ENCODE peak calls at places on chromosomes 3 and 15, in eight cellular contexts. C, Y, L, P, H, X, F and B are unnamed samples.

GRCh38 chr3:150787741-150788370 is 24.9 kb upstream of the SIAH2 start:
- DNase-seq in C (peak; percentile 97), Y (peak; percentile 86), L (peak; percentile 84), P (peak; percentile 86), H (peak; percentile 77), X (peak; percentile 64), F (peak; percentile 64), B (peak; percentile 72)

GRCh38 chr3:94008253-94008652 is 20.1 kb downstream of the STX19 start:
- DNase-seq in C (no peak), Y (no peak), L (no peak), P (no peak), H (no peak), X (no peak), F (no peak), B (no peak)

GRCh38 chr3:9247361-9248231 is 1.9 kb downstream of the SRGAP3 start:
- DNase-seq in C (no peak), Y (no peak), L (no peak), P (no peak), H (no peak), X (no peak), F (peak; percentile 6), B (no peak)

GRCh38 chr3:143090486-143090885 is 29.1 kb upstream of the CHST2 start:
- DNase-seq in C (no peak), Y (no peak), L (no peak), P (no peak), H (peak; percentile 13), X (no peak), F (no peak), B (no peak)

GRCh38 chr15:62063851-62064635 is 2.7 kb upstream of the C2CD4A start:
- DNase-seq in C (no peak), Y (peak; percentile 31), L (no peak), P (peak; percentile 55), H (no peak), X (no peak), F (peak; percentile 67), B (no peak)

GRCh38 chr3:196219194-196219969 is 3.0 kb downstream of the SLC51A start:
- DNase-seq in C (no peak), Y (no peak), L (peak; percentile 84), P (peak; percentile 91), H (peak; percentile 63), X (peak; percentile 69), F (peak; percentile 32), B (peak; percentile 62)

GRCh38 chr3:156477306-156477705 is 77.6 kb downstream of the SSR3 start:
- DNase-seq in C (peak; percentile 69), Y (no peak), L (no peak), P (no peak), H (no peak), X (no peak), F (no peak), B (no peak)

GRCh38 chr3:64417816-64418215 is 192.6 kb upstream of the PRICKLE2 start:
- DNase-seq in C (no peak), Y (no peak), L (no peak), P (no peak), H (no peak), X (no peak), F (no peak), B (no peak)

GRCh38 chr3:98796334-98796733 is 33.2 kb downstream of the ST3GAL6 start:
- DNase-seq in C (no peak), Y (no peak), L (no peak), P (no peak), H (no peak), X (no peak), F (no peak), B (no peak)

GRCh38 chr15:92617197-92618037 is 38.2 kb downstream of the FAM174B start:
- DNase-seq in C (no peak), Y (peak; percentile 94), L (no peak), P (peak; percentile 77), H (peak; percentile 59), X (no peak), F (peak; percentile 92), B (no peak)

GRCh38 chr15:69729167-69729748 is 276.6 kb downstream of the RPLP1 start:
- DNase-seq in C (no peak), Y (peak; percentile 24), L (peak; percentile 51), P (peak; percentile 45), H (peak; percentile 17), X (peak; percentile 61), F (peak; percentile 53), B (no peak)

GRCh38 chr3:169348276-169348675 is 315.2 kb downstream of the MECOM start:
- DNase-seq in C (no peak), Y (no peak), L (no peak), P (peak; percentile 52), H (no peak), X (no peak), F (no peak), B (no peak)

GRCh38 chr3:192816274-192816853 is 89.0 kb upstream of the FGF12 start:
- DNase-seq in C (no peak), Y (peak; percentile 28), L (peak; percentile 71), P (peak; percentile 86), H (no peak), X (peak; percentile 44), F (peak; percentile 63), B (peak; percentile 61)

GRCh38 chr3:112794622-112795172 is 52.0 kb downstream of the CD200R1L start:
- DNase-seq in C (no peak), Y (no peak), L (no peak), P (no peak), H (no peak), X (no peak), F (no peak), B (no peak)

GRCh38 chr3:66270314-66270713 is 49.5 kb downstream of the SLC25A26 start:
- DNase-seq in C (no peak), Y (no peak), L (no peak), P (no peak), H (no peak), X (no peak), F (no peak), B (no peak)

GRCh38 chr15:94360251-94360671 is 128.9 kb downstream of the MCTP2 start:
- DNase-seq in C (no peak), Y (no peak), L (no peak), P (no peak), H (no peak), X (no peak), F (no peak), B (no peak)

GRCh38 chr15:99104788-99105515 is at the start of gene SYNM:
- DNase-seq in C (peak; percentile 94), Y (peak; percentile 63), L (peak; percentile 75), P (peak; percentile 89), H (peak; percentile 72), X (peak; percentile 2), F (peak; percentile 82), B (peak; percentile 95)

GRCh38 chr15:35181538-35181937 is 96.4 kb upstream of the NANOGP8 start:
- DNase-seq in C (no peak), Y (no peak), L (no peak), P (peak; percentile 61), H (no peak), X (no peak), F (no peak), B (peak; percentile 23)

GRCh38 chr3:55567121-55567520 is 80.0 kb upstream of the WNT5A start:
- DNase-seq in C (no peak), Y (no peak), L (no peak), P (no peak), H (no peak), X (no peak), F (no peak), B (no peak)

GRCh38 chr15:76799760-76800159 is 105.4 kb downstream of the SCAPER start:
- DNase-seq in C (no peak), Y (no peak), L (no peak), P (peak; percentile 50), H (no peak), X (no peak), F (no peak), B (no peak)

GRCh38 chr3:75334299-75334698 is 329.8 kb upstream of the FRG2C start:
- DNase-seq in C (no peak), Y (no peak), L (no peak), P (no peak), H (no peak), X (no peak), F (no peak), B (no peak)

GRCh38 chr3:187955076-187955952 is 198.6 kb upstream of the LPP start:
- DNase-seq in C (no peak), Y (no peak), L (no peak), P (peak; percentile 58), H (no peak), X (no peak), F (peak; percentile 47), B (no peak)

GRCh38 chr3:42351221-42351620 is 59.2 kb downstream of the LYZL4 start:
- DNase-seq in C (no peak), Y (no peak), L (no peak), P (no peak), H (no peak), X (no peak), F (no peak), B (no peak)

GRCh38 chr3:167166012-167166411 is 214.1 kb downstream of the ZBBX start:
- DNase-seq in C (no peak), Y (no peak), L (no peak), P (no peak), H (no peak), X (no peak), F (no peak), B (no peak)
- H3K27ac ChIP-seq in C (no peak overlapping the region), Y (no peak overlapping the region), L (no peak overlapping the region), P (no peak overlapping the region), H (no peak overlapping the region), X (no peak overlapping the region), F (no peak overlapping the region), B (no peak overlapping the region)

DNA sequence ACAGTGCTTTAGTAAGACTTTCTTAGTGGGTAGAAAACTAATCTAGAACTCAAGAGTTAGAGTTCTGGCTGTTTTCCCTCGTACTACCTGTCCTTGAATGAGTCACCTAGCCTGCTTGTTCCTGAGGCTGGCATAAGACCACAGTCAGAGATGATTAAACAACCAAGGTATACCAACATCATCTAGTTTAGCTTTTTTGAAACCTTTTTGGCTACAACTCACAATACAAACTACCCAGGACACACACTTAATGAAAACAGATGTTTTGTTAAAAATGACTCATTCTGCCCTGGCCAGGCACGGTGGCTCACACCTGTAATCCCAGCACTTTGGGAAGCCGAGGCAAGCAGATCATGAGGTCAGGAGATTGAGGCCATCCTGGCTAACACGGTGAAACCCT is 4.6 kb downstream of the MCCC1 start:
- DNase-seq in C (no peak), Y (peak; percentile 78), L (no peak), P (peak; percentile 85), H (no peak), X (no peak), F (no peak), B (no peak)
- H3K4me1 ChIP-seq in C (no peaks in the 10 kb centered on the region), Y (peaks cover 45% of the 10 kb centered on the region), L (peaks cover 7% of the 10 kb centered on the region), P (peaks cover 23% of the 10 kb centered on the region), H (peaks cover 12% of the 10 kb centered on the region), X (peaks cover 23% of the 10 kb centered on the region), F (no peaks in the 10 kb centered on the region), B (peaks cover 5% of the 10 kb centered on the region)

GRCh38 chr3:13878711-13879101 is 1.2 kb downstream of the WNT7A start:
- DNase-seq in C (peak; percentile 70), Y (no peak), L (no peak), P (peak; percentile 54), H (no peak), X (no peak), F (no peak), B (no peak)
- H3K4me3 ChIP-seq in C (peak overlapping the region; percentile 23), Y (no peak overlapping the region), L (no peak overlapping the region), P (peak overlapping the region; percentile 87), H (peak overlapping the region; percentile 24), X (no peak overlapping the region), F (no peak overlapping the region), B (no peak overlapping the region)

DNA sequence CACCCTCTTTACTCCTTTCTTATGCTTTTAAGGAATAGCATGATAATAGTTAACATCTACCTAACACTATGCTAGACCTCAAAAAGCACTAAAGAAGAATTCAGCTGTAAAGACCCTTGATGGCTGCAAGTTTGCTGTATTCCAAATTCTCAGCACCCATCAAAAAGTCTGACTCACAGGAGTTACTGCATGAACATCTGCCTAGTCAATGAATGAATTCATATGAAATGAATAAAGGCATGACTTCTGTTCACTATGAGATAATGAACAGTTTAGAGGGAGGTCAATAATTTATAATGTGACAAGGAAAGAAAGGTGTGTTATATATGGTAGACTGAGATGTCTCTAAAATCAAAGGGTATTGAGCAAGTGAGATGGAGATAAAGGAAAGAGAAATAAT is 508.2 kb upstream of the TGFBR2 start:
- DNase-seq in C (no peak), Y (no peak), L (peak; percentile 21), P (no peak), H (no peak), X (no peak), F (no peak), B (no peak)
- H3K27ac ChIP-seq in C (no peak overlapping the region), Y (no peak overlapping the region), L (no peak overlapping the region), P (no peak overlapping the region), H (no peak overlapping the region), X (no peak overlapping the region), F (no peak overlapping the region), B (no peak overlapping the region)